ENCODE peak calls at places on chromosomes 16 and 17, in four cellular contexts. F is foreskin fibroblast, I is fibroblast of mammary gland, W is left ventricle myocardium inferior. K is an unnamed sample.

GRCh38 chr16:12721841-12722467 is 81.7 kb downstream of the CPPED1 start:
- DNase-seq in I (no peak), W (no peak), F (no peak), K (no peak)

GRCh38 chr16:87053016-87053982 is 263.9 kb downstream of the C16orf95 start:
- DNase-seq in F (no peak), W (no peak), I (no peak), K (no peak)

GRCh38 chr17:65819810-65820209 is 258.4 kb upstream of the AXIN2 start:
- DNase-seq in W (no peak), F (no peak), I (no peak), K (no peak)

GRCh38 chr16:89422905-89423630 is 67.3 kb downstream of the ANKRD11 start:
- DNase-seq in W (no peak), F (peak; percentile 41), I (peak; percentile 80), K (peak; percentile 77)

GRCh38 chr16:85416267-85417109 is 196.6 kb upstream of the GSE1 start:
- DNase-seq in F (no peak), W (peak; percentile 60), I (peak; percentile 36), K (peak; percentile 16)

GRCh38 chr17:17059301-17059890 is 17.1 kb downstream of the MPRIP start:
- DNase-seq in I (no peak), W (no peak), F (no peak), K (no peak)

GRCh38 chr17:17382901-17383300 is 79.7 kb downstream of the NT5M start:
- DNase-seq in W (no peak), F (no peak), I (no peak), K (no peak)

GRCh38 chr17:6443692-6444572 is at the start of gene PIMREG:
- DNase-seq in I (peak; percentile 85), F (peak; percentile 98), W (peak; percentile 96), K (peak; percentile 93)

GRCh38 chr17:64103751-64104364 is 26.1 kb downstream of the ERN1 start:
- DNase-seq in I (peak; percentile 72), F (peak; percentile 53), W (no peak), K (peak; percentile 53)

DNA sequence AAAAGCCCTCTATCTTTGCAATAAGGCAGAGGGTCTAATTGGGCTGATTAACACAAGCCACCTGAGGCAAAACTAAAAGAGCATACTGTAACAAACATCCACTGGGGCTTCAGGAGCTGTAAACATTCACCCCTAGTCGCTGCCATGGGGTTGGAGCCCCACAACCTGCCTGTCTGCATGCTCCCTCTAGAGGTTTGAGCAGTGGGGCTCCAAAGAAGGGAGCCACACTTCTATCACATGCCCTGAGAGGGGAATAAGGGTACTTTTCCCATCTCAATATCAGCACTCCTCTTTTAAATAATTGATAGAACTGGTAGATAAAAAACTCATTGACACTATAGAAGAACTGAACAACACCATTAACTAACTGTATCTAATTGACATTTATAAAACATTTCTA is 130.1 kb upstream of the COX10 start:
- DNase-seq in F (no peak), I (no peak), W (no peak), K (no peak)
- TF ChIP-seq CTCF in F (peak; percentile 3), I (no peak), W (no peak), K (no peak)

GRCh38 chr17:52157161-52157560 is 1.4 kb downstream of the CA10 start:
- DNase-seq in I (no peak), W (no peak), F (no peak), K (no peak)

GRCh38 chr17:52158450-52159042 is at the start of gene CA10:
- DNase-seq in W (no peak), F (no peak), I (no peak), K (no peak)

GRCh38 chr17:52157603-52158449 is 688 bp downstream of the CA10 start:
- DNase-seq in W (no peak), I (no peak), F (no peak), K (no peak)

GRCh38 chr17:52159159-52159809 is 770 bp upstream of the CA10 start:
- DNase-seq in I (no peak), W (no peak), F (no peak), K (no peak)

GRCh38 chr17:52159810-52160578 is 1.5 kb upstream of the CA10 start:
- DNase-seq in I (no peak), W (no peak), F (no peak), K (no peak)
- H3K4me3 ChIP-seq in I (no peak overlapping the region), W (no peak overlapping the region), F (no peak overlapping the region), K (no peak overlapping the region)

GRCh38 chr16:74867281-74867849 is 92.7 kb upstream of the FA2H start:
- DNase-seq in W (no peak), I (no peak), F (no peak), K (no peak)

GRCh38 chr16:74868501-74868900 is 93.9 kb upstream of the FA2H start:
- DNase-seq in F (peak; percentile 29), I (peak; percentile 41), W (no peak), K (peak; percentile 54)

GRCh38 chr16:74868035-74868434 is 93.4 kb upstream of the FA2H start:
- DNase-seq in I (no peak), W (no peak), F (no peak), K (no peak)

GRCh38 chr16:74862743-74863244 is 88.2 kb upstream of the FA2H start:
- DNase-seq in W (no peak), F (peak; percentile 16), I (peak; percentile 54), K (peak; percentile 58)

DNA sequence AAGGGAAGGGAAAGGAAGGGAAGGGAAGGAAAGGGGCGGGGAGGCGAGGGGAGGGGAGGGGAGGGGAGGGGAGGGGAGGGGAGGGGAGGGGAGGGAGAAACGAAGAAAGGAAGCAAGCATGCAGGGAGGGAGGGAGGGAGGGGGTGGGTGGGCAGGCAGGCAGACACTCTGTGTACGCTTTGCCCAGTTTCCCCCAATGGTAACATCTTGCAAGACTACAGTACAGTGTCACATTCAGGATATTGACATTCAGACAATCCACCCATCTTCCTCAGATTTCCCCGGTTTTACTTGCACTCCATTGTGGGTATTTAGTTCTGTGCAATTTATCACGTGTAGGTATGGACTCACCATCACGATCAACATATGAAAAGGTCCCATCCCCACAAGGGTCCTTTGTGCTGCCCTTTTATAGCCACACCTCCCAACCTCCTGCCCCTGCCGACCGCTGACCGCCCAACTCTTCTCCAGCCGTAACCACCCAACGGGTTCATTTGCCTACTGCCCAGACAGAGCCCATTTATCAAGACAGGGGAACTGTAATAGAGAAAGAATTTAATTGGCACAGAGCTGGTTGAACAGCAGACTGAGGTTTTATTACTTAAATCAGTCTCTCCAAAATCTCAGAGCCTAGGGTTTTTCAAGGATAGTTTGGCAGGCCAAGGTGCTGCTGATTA is 91.4 kb upstream of the FA2H start:
- DNase-seq in W (no peak), I (peak; percentile 17), F (no peak), K (no peak)
- TF ChIP-seq CTCF in W (no peak), I (no peak), F (no peak), K (no peak)

DNA sequence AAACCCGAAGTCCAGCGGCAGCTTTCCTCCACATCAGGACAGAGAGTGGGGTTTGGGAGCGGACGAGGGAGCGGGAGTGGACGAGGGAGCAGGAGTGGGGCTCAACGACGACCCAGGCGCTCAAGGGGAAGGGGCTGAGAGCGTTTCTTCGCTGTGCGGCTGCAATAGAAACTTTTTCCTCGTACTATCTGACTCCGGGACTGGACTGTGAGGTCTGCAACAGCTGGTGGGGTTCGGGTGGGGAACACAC is 1.4 kb downstream of the FAM20A start:
- DNase-seq in I (no peak), F (no peak), W (peak; percentile 19), K (no peak)
- H3K4me3 ChIP-seq in I (peak overlapping the region; percentile 78), F (peak overlapping the region; percentile 75), W (peak overlapping the region; percentile 83), K (peak overlapping the region; percentile 40)

GRCh38 chr17:19317359-19318095 is 45.0 kb downstream of the B9D1 start:
- DNase-seq in F (peak; percentile 81), W (peak; percentile 85), I (peak; percentile 84), K (peak; percentile 85)
- TF ChIP-seq CTCF in F (peak; percentile 11), W (peak; percentile 52), I (peak; percentile 24), K (peak; percentile 30)

K was measured in cardiac fibroblast.